ENCODE peak calls at places on chromosomes 7 and 10, in six cellular contexts. F, L, M, U, K and J are unnamed samples.

GRCh38 chr7:73448609-73449008 is 15.0 kb downstream of the FZD9 start:
- DNase-seq in U (no peak), K (no peak), M (no peak), L (no peak), F (no peak), J (no peak)

GRCh38 chr7:12756841-12757240 is 69.4 kb downstream of the ARL4A start:
- DNase-seq in K (no peak), F (no peak), U (no peak), L (no peak), M (no peak), J (no peak)

GRCh38 chr7:116211913-116212596 is 1.7 kb downstream of the TES start:
- DNase-seq in K (no peak), F (no peak), L (no peak), U (peak; percentile 56), M (no peak), J (no peak)

GRCh38 chr7:98831641-98832221 is 38.1 kb downstream of the TMEM130 start:
- DNase-seq in K (peak; percentile 21), F (no peak), M (no peak), L (peak; percentile 87), U (peak; percentile 59), J (no peak)

GRCh38 chr10:49230004-49230403 is 41.8 kb upstream of the TMEM273 start:
- DNase-seq in M (no peak), F (no peak), K (no peak), U (no peak), L (no peak), J (no peak)

GRCh38 chr7:101134399-101134980 is 7.6 kb downstream of the SERPINE1 start:
- DNase-seq in K (no peak), L (no peak), U (no peak), F (no peak), M (no peak), J (no peak)

GRCh38 chr7:157985636-157986035 is 602.0 kb downstream of the PTPRN2 start:
- DNase-seq in M (no peak), L (no peak), U (no peak), K (no peak), F (no peak), J (no peak)

GRCh38 chr10:29811751-29812427 is 177.1 kb upstream of the SVIL start:
- DNase-seq in U (no peak), M (no peak), L (no peak), F (no peak), K (no peak), J (no peak)

GRCh38 chr7:17212188-17212587 is 86.3 kb upstream of the AHR start:
- DNase-seq in K (peak; percentile 48), L (no peak), U (no peak), M (no peak), F (no peak), J (no peak)

GRCh38 chr7:137258552-137258951 is 85.0 kb downstream of the PTN start:
- DNase-seq in U (no peak), M (no peak), F (no peak), L (no peak), K (no peak), J (no peak)

GRCh38 chr7:158366346-158366745 is 221.3 kb downstream of the PTPRN2 start:
- DNase-seq in M (no peak), U (no peak), F (no peak), K (no peak), L (no peak), J (no peak)

GRCh38 chr10:118991326-118991725 is 38.2 kb upstream of the NANOS1 start:
- DNase-seq in M (no peak), U (no peak), K (no peak), F (no peak), L (no peak), J (no peak)
- TF ChIP-seq TAF1 in M (no peak), U (no peak), K (no peak), F (no peak), L (no peak), J (no peak)

DNA sequence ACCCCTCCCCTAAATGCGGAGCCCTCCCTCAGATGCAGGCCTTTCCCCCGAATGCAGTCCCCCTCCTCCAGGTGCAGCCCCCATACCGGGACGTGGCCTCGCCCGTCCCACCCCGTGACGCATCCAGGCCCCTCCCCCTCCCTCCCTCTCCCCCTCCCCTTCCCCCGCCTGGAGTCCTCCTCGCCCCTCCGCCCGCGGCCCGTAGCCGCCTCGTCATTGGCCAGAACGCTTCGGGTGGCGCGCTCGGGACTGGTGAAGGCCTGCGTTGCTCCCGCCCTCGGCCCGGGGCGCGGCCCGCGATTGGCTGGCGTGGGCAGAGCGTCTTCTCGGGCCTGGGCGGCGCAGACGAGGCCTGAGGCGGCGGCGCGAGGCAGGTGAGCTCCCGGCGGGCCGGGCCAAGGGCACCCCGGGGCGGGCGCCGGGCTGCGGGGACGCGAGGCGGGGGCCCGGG is 16.0 kb upstream of the SUN1 start:
- DNase-seq in M (peak; percentile 84), L (peak; percentile 97), U (peak; percentile 99), K (peak; percentile 93), F (peak; percentile 98), J (peak; percentile 99)
- TF ChIP-seq POLR2A in M (peak; percentile 83), L (peak; percentile 79), U (no peak), K (peak; percentile 73), F (peak; percentile 74), J (no peak)

DNA sequence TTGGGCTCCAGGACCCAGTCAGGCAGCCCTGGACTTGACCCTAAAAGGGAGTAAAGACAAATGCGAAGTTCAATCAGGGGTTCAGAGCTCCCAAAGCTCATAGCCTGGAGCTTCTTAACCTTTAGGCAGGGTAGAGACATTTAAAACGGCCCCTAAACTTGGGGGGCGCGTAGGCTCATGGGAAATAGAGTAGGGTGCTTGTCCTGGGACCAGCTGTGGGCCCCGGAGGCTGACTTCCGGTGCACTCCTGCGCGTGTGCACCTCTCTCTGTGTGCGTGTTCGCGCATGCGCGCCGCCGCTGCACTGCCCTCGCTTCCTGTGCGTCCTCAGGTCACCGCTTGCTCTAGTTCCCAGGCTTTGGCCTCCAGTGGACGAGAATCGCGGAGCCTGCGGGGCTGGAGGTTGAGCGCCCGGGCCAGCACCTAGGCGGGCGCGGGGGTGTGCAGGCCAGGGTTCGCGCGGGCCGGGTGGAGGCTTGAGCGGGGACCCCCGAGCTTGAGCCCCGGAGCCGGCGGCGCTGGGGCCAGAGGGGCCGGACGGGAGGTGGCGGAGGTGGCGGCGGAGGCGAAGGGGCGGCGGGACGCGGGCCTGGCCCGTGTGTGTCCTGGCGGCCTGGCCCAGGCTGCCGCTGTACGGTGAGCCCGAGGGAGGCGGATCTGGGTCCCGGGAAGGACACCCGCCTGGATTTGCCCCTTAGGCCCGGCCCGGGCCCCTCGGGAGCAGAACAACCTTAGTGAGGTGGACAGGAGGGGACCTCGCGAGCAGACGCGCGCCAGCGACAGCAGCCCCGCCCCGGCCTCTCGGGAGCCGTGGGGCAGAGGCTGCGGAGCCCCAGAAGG is at the start of gene RBAK:
- DNase-seq in F (peak; percentile 84), K (peak; percentile 92), L (peak; percentile 93), M (peak; percentile 90), U (peak; percentile 92), J (peak; percentile 79)
- TF ChIP-seq POLR2AphosphoS5 in F (peak; percentile 81), K (peak; percentile 89), L (peak; percentile 75), M (peak; percentile 69), U (peak; percentile 80), J (peak; percentile 83)

GRCh38 chr10:93917814-93918213 is 24.0 kb downstream of the SLC35G1 start:
- DNase-seq in F (no peak), L (no peak), K (no peak), U (no peak), M (no peak), J (no peak)
- TF ChIP-seq TAF1 in F (no peak), L (no peak), K (no peak), U (no peak), M (no peak), J (no peak)

DNA sequence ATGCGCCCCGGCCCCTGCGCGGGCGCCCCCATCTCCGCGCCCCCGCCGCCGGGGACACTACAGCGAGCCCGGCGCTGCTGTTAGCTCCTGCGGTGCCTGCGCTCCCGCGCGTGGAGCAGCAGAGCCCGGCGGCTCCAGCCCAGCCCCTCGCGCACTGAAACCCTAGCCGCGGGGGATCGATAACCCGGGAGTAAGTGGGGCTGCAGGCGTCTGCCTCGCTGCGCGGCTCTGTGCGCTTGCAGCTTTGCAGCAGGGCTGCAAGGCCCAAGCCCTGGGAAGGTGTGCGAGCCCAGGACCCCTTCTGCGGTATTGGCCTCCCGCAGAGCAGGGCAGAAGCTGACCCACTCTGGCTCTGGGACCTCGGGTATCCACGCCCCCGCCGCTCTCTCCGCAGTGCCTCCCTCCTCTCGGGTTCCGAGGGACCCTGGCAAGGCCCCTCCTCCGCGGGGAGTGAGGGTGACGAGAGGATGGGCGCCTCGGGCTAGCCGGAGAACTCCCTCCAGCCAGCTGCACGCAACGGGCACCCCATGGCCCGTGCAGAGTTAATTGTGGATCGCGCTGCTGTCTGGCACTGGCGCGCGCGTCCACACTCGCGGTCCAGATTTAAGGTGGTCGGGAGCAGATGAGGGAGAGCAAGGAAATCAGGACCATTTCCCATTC is 2.2 kb downstream of the SHH start:
- DNase-seq in U (no peak), K (no peak), F (no peak), L (no peak), M (no peak), J (no peak)
- TF ChIP-seq POLR2A in U (no peak), K (no peak), F (no peak), L (no peak), M (no peak), J (no peak)

DNA sequence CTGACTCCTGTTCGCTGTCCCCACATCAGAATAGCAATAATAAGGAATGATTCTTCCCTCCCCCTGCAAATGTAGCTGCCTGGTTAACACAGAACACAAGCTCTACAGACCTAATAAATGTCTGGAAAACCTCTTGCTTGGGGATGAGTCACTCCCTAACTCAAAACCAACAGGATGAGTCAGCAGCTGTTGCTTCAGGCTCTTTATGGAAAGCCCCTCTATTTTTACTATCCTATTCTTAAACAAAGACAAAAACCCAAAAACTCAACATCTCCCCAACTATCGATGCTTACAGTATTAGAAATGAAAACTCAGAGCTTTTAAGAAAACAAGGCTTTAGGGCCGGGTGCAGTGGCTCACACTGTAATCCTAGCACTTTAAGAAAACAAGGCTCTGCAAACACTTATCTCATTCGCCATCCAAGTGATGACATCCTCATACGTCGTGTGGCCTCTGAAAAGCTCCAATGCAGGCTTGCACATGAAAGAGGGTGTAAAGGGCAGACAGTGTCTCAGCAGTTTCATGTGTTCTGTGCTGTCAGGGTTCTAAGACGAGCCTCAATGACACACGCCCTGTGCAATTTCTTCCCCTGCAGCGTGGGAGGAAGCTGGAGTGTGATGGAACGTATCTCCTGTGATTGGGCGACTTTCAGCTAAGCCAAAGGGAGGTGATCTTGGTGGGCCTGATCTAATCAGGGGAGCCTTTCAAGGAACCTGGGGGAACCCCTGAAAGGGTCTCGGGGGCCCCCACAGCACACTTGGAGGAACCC is 70.1 kb downstream of the AMZ1 start:
- DNase-seq in K (peak; percentile 90), L (no peak), M (peak; percentile 78), F (no peak), U (peak; percentile 76), J (no peak)
- TF ChIP-seq POLR2AphosphoS5 in K (no peak), L (no peak), M (peak; percentile 58), F (peak; percentile 56), U (peak; percentile 45), J (no peak)

DNA sequence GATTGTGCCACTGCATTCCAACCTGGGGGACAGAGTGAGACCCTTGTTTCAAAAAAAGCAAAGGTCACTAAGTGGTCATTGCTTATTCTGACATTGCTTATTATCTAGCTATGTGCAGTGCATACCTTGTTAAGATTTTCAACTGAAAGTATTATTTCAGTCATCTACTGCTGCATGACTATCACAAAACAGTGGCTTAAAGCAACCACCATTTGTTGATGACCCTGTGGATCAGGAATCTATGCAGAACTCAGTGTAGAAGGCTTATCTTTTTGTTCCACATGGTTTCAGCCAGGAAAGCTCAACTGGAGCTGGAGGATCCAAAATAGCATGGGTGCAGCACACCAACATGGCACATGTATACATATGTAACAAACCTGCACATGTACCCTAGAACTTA is 23.1 kb downstream of the THNSL1 start:
- DNase-seq in K (no peak), M (no peak), L (no peak), U (peak; percentile 32), F (no peak), J (no peak)
- TF ChIP-seq TAF1 in K (no peak), M (no peak), L (no peak), U (no peak), F (no peak), J (no peak)